ENCODE peak calls at places on chromosomes 7 and 10, in five cellular contexts. T is lower lobe of right lung, Z is AG04450, V is RWPE1, J is GM23248. A is an unnamed sample.

GRCh38 chr7:148289630-148290029 is 300.9 kb upstream of the C7orf33 start:
- DNase-seq in V (no peak), T (no peak), Z (no peak), J (no peak), A (no peak)

GRCh38 chr10:14329609-14330246 is 996 bp downstream of the FRMD4A start:
- DNase-seq in T (peak), Z (no peak), J (no peak), V (no peak), A (no peak)

GRCh38 chr7:45697576-45698136 is 123.5 kb downstream of the ADCY1 start:
- DNase-seq in J (peak), V (no peak), Z (no peak), T (no peak), A (no peak)

GRCh38 chr7:75737856-75738603 is 711 bp downstream of the HIP1 start:
- DNase-seq in V (no peak), J (peak), T (no peak), Z (no peak), A (peak)

GRCh38 chr10:100038561-100039071 is 28.9 kb upstream of the DNMBP start:
- DNase-seq in V (no peak), Z (no peak), J (peak), T (no peak), A (peak)

GRCh38 chr7:140901946-140902304 is 22.8 kb downstream of the BRAF start:
- DNase-seq in V (no peak), T (no peak), Z (no peak), J (no peak), A (no peak)

GRCh38 chr7:27636326-27637006 is 26.2 kb downstream of the HIBADH start:
- DNase-seq in T (no peak), V (no peak), Z (no peak), J (no peak), A (no peak)

GRCh38 chr7:128427289-128427891 is 17.6 kb upstream of the IMPDH1 start:
- DNase-seq in Z (no peak), V (peak), J (peak), T (no peak), A (peak)

GRCh38 chr7:132547806-132548205 is 28.5 kb downstream of the PLXNA4 start:
- DNase-seq in Z (no peak), T (no peak), J (no peak), V (no peak), A (no peak)

GRCh38 chr10:49257159-49257558 is 41.8 kb upstream of the C10orf71 start:
- DNase-seq in J (no peak), Z (no peak), T (no peak), V (no peak), A (no peak)

GRCh38 chr10:72736176-72736795 is 44.3 kb downstream of the MCU start:
- DNase-seq in V (peak), Z (no peak), J (peak), T (no peak), A (peak)

DNA sequence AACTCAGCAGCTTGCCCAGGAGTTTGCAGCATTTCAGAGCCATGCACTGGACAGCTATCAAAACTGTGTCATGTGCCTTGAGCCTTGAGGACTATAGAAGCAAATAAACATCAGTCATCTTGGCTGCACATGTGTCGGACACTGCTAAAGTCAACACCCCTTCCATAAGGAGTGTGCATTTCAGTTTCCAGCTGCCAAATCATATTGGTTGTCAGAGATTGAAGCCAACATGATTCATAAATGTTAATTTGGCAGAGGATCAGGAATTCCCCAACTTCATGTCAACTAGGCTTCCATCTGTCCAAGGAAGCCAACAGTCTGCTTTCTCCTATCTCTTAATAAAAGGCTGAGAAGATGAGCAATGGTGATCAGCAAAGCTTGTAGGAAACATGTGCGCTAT is 32.8 kb downstream of the SLC16A12 start:
- DNase-seq in Z (no peak), T (no peak), V (peak), J (peak), A (no peak)
- H3K27ac ChIP-seq in Z (no peak), T (no peak), V (peak), J (no peak), A (no peak)

DNA sequence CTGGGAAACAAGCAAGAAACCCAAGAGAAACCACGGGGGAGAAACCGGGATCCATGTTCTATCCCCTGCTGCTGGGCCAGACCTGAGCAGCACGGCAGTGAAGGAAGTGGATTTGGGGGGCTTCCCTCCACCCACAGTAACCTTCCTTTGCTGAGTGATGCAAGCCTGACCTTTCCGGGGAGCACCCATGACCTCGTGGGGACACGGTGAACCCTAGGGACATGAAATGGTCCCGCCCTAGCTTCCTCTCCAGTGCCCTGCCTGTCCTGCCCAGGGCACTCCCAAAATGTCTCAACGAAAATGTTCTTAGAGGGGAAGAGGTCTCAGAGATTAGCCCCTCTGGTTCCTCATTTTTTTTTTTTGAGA is 164.4 kb downstream of the PTPRN2 start:
- DNase-seq in Z (no peak), V (no peak), J (no peak), T (no peak), A (no peak)
- H3K27ac ChIP-seq in Z (no peak), V (no peak), J (no peak), T (no peak), A (no peak)

GRCh38 chr10:15791816-15792524 is 68.3 kb downstream of the MINDY3 start:
- DNase-seq in V (no peak), Z (no peak), T (no peak), J (peak), A (no peak)
- H3K27ac ChIP-seq in V (no peak), Z (no peak), T (no peak), J (peak), A (peak)

GRCh38 chr10:122078965-122079401 is 90.0 kb downstream of the TACC2 start:
- DNase-seq in J (no peak), V (no peak), Z (no peak), T (no peak), A (no peak)
- H3K27ac ChIP-seq in J (no peak), V (peak), Z (no peak), T (peak), A (no peak)

DNA sequence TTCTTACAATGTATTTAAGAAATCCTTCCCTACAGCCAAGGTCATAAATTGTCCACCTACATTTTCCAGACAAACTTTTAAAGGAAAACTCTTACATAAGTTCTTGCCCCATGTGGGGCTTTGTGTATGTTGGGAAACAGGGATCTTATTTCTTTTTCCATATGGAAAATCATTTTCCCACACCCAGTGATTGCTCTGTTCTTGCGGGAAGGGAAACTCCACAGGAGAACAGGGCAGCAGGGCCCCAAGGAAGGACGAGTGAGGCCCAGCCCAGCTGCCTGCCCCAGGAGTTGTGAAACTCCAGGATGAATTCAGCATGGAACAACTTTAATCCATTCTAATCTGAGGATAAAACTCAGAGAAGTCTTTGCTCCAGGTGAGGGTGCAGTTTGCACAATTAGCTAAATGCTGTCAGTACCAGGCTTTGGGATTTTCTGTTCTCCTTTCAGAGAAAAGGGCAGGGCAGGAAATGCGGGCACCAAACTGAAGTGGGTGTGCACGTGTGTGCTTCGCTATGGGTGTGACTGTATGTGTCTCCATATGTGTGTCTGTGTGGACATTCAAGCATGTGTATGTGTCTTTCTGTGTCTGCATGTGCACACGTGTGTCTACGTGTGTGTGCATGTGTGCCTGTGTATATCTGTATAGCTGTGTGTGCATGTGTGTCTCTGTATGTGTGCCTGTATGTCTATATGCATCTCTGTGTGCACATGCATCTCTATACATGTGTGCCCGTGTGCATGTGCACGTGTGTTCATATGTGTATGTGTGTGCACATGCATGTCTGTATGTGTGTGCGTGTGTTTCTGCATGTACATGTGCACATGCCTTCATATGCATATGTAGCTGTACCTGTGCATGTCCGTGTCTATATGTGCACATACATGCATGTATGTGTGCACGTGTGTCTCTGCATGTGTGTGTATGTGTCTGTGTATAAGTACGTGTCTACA is 102.0 kb upstream of the FAM20C start:
- DNase-seq in T (no peak), V (peak), J (peak), Z (no peak), A (peak)
- H3K27ac ChIP-seq in T (no peak), V (peak), J (peak), Z (peak), A (peak)

GRCh38 chr10:97573021-97573420 is 442 bp downstream of the ANKRD2 start:
- DNase-seq in V (no peak), J (peak), Z (no peak), T (no peak), A (peak)
- H3K27ac ChIP-seq in V (peak), J (no peak), Z (no peak), T (no peak), A (peak)

GRCh38 chr10:50384238-50384637 is 132.9 kb upstream of the ASAH2 start:
- DNase-seq in T (no peak), Z (no peak), V (no peak), J (no peak), A (no peak)

GRCh38 chr10:50385610-50386009 is 134.3 kb upstream of the ASAH2 start:
- DNase-seq in T (no peak), Z (no peak), J (peak), V (no peak), A (no peak)

GRCh38 chr10:50382576-50383023 is 131.3 kb upstream of the ASAH2 start:
- DNase-seq in T (no peak), J (peak), V (no peak), Z (no peak), A (no peak)

GRCh38 chr10:50386992-50387735 is 135.8 kb upstream of the ASAH2 start:
- DNase-seq in Z (no peak), J (no peak), T (no peak), V (no peak), A (no peak)

GRCh38 chr10:50384839-50385238 is 133.5 kb upstream of the ASAH2 start:
- DNase-seq in T (no peak), J (no peak), Z (no peak), V (no peak), A (no peak)
- H3K27ac ChIP-seq in T (no peak), J (no peak), Z (no peak), V (no peak), A (no peak)

GRCh38 chr7:54838540-54838925 is 79.5 kb upstream of the SEC61G start:
- DNase-seq in J (no peak), T (no peak), V (no peak), Z (no peak), A (no peak)

GRCh38 chr7:54841772-54842707 is 83.0 kb upstream of the SEC61G start:
- DNase-seq in T (peak), V (no peak), J (peak), Z (peak), A (no peak)

GRCh38 chr7:54839538-54840213 is 80.7 kb upstream of the SEC61G start:
- DNase-seq in V (peak), Z (no peak), J (peak), T (peak), A (peak)

GRCh38 chr7:54837167-54837566 is 78.2 kb upstream of the SEC61G start:
- DNase-seq in V (no peak), T (no peak), Z (no peak), J (peak), A (no peak)

DNA sequence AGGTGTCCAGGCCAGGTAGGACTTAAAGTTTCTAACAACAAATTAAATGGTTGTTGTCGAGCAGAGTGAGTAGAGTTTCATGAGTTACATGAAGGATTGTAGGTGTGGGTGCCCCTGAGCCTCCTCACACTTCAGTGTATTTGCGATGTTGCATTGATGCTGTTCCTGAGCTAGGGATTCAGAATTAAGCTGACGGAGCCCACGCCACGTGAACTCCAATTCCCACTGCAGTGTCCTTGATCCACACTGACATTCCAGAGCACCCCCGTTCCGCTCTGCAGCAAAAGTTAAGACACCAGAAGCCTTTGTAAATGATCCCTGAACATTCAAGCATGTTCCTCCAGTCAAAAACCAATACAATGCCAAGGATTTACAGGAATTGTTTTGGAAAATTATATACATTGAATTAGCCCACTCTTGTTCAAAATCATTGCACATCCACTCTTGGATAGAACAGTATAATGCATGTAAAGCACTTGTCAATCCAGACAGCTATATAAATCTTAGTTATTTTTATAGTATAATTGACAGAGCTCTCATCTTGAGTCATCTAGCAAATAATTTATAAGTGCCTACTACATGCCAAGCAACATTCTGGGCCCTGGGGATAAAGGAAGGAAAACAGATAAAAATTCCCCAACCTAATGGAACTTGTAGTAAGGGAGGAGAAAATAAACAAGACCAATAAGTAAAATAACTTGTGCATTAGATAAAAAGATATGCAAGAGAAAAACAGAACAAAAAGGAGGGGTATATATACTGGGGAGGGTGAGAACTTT is 78.9 kb upstream of the SEC61G start:
- DNase-seq in Z (no peak), J (no peak), T (no peak), V (no peak), A (no peak)
- H3K27ac ChIP-seq in Z (no peak), J (no peak), T (peak), V (no peak), A (no peak)

A was measured in osteoblast.